ENCODE peak calls at places on chromosomes 6 and 20, in six cellular contexts. Q is pancreas, Z is fibroblast of pulmonary artery, U is uterus, S is fibroblast of lung, R is coronary artery. M is an unnamed sample.

GRCh38 chr20:39986231-39986904 is 702.7 kb downstream of the MAFB start:
- DNase-seq in Z (peak), R (peak), U (peak), S (peak), Q (peak), M (no peak)

GRCh38 chr20:56845546-56846081 is 216.5 kb downstream of the TFAP2C start:
- DNase-seq in R (no peak), S (no peak), U (no peak), Z (no peak), Q (no peak), M (no peak)

GRCh38 chr20:44572551-44573500 is 9.6 kb upstream of the PKIG start:
- DNase-seq in S (peak), R (no peak), Z (peak), U (peak), Q (no peak), M (no peak)

GRCh38 chr6:97669191-97669651 is 386.2 kb upstream of the MMS22L start:
- DNase-seq in U (no peak), R (no peak), Z (no peak), Q (no peak), S (peak), M (peak)

GRCh38 chr6:72002415-72002814 is 116.1 kb downstream of the RIMS1 start:
- DNase-seq in U (no peak), Z (no peak), Q (no peak), R (no peak), S (no peak), M (no peak)

GRCh38 chr6:31775184-31775583 is 1.9 kb downstream of the VWA7 start:
- DNase-seq in S (no peak), U (no peak), R (no peak), Q (no peak), Z (no peak), M (no peak)

GRCh38 chr6:166515072-166515810 is 71.2 kb downstream of the RAMACL start:
- DNase-seq in Q (peak), R (no peak), Z (peak), U (no peak), S (peak), M (peak)

GRCh38 chr20:53608456-53609413 is 15.1 kb upstream of the ZNF217 start:
- DNase-seq in U (no peak), R (no peak), S (no peak), Q (peak), Z (no peak), M (no peak)

GRCh38 chr6:156102129-156102528 is 646.5 kb upstream of the NOX3 start:
- DNase-seq in U (no peak), Q (no peak), Z (peak), R (no peak), S (peak), M (no peak)

GRCh38 chr6:135265278-135265677 is 84.2 kb downstream of the MYB start:
- DNase-seq in S (no peak), U (no peak), Z (no peak), Q (no peak), R (no peak), M (no peak)

GRCh38 chr20:50385733-50386640 is 124.2 kb upstream of the PTPN1 start:
- DNase-seq in R (no peak), S (peak), Z (no peak), U (no peak), Q (no peak), M (no peak)

GRCh38 chr6:26118999-26119398 is 31.8 kb downstream of the HFE start:
- DNase-seq in S (no peak), Z (peak), Q (no peak), U (no peak), R (no peak), M (no peak)

GRCh38 chr6:127855542-127856159 is 45.2 kb downstream of the THEMIS start:
- DNase-seq in S (peak), Q (peak), U (no peak), R (no peak), Z (peak), M (no peak)

GRCh38 chr6:139473731-139474130 is 99.3 kb upstream of the CITED2 start:
- DNase-seq in S (peak), U (no peak), R (no peak), Z (no peak), Q (no peak), M (no peak)

GRCh38 chr6:39029156-39030011 is 19.2 kb upstream of the GLP1R start:
- DNase-seq in R (no peak), U (no peak), Q (peak), Z (peak), S (no peak), M (no peak)

GRCh38 chr6:112207131-112207530 is 47.2 kb downstream of the LAMA4 start:
- DNase-seq in Q (no peak), Z (no peak), R (no peak), S (no peak), U (no peak), M (no peak)

GRCh38 chr6:107122748-107123147 is 7.4 kb upstream of the BEND3 start:
- DNase-seq in R (no peak), U (no peak), S (no peak), Q (no peak), Z (no peak), M (no peak)

GRCh38 chr6:3584611-3585010 is 127.8 kb upstream of the SLC22A23 start:
- DNase-seq in S (no peak), U (no peak), Z (peak), Q (no peak), R (no peak), M (no peak)

GRCh38 chr6:166333172-166333995 is 9.0 kb downstream of the SFT2D1 start:
- DNase-seq in Q (no peak), S (no peak), R (no peak), Z (no peak), U (no peak), M (no peak)

GRCh38 chr6:6583836-6584235 is 4.7 kb upstream of the LY86 start:
- DNase-seq in R (no peak), S (no peak), Z (no peak), U (no peak), Q (no peak), M (no peak)

GRCh38 chr20:50475879-50476292 is 34.3 kb upstream of the PTPN1 start:
- DNase-seq in Q (no peak), R (no peak), U (no peak), S (peak), Z (peak), M (no peak)

GRCh38 chr6:44257007-44257752 is at the start of gene SLC35B2:
- DNase-seq in Z (peak), R (no peak), Q (peak), U (peak), S (peak), M (peak)

GRCh38 chr6:144134737-144135136 is 15.6 kb upstream of the STX11 start:
- DNase-seq in Z (no peak), R (no peak), Q (no peak), U (no peak), S (peak), M (no peak)

GRCh38 chr20:5608104-5608447 is 142.1 kb upstream of the SHLD1 start:
- DNase-seq in U (no peak), S (no peak), Q (no peak), Z (no peak), R (no peak), M (no peak)

GRCh38 chr6:52513896-52514295 is 63.0 kb downstream of the TRAM2 start:
- DNase-seq in S (no peak), Z (no peak), U (no peak), R (no peak), Q (no peak), M (no peak)

GRCh38 chr6:24974182-24975171 is 38.7 kb upstream of the RIPOR2 start:
- DNase-seq in U (no peak), R (no peak), S (no peak), Q (no peak), Z (no peak), M (no peak)

GRCh38 chr6:113486172-113486571 is 371.0 kb upstream of the MARCKS start:
- DNase-seq in U (no peak), Q (no peak), Z (no peak), R (no peak), S (no peak), M (no peak)

GRCh38 chr20:32908334-32909292 is 49.9 kb downstream of the EFCAB8 start:
- DNase-seq in Z (no peak), S (no peak), R (no peak), Q (no peak), U (no peak), M (no peak)

GRCh38 chr6:25122622-25123237 is 156.4 kb upstream of the CARMIL1 start:
- DNase-seq in Z (no peak), S (no peak), U (no peak), R (no peak), Q (no peak), M (no peak)

GRCh38 chr6:44126320-44127149 is 717 bp downstream of the MRPL14 start:
- DNase-seq in U (peak), S (peak), R (no peak), Q (peak), Z (peak), M (peak)

GRCh38 chr6:53845290-53846073 is 50.7 kb downstream of the LRRC1 start:
- DNase-seq in R (no peak), Z (no peak), S (no peak), U (no peak), Q (no peak), M (no peak)

GRCh38 chr6:107991939-107992560 is 34.0 kb upstream of the SEC63 start:
- DNase-seq in S (no peak), R (no peak), U (no peak), Q (no peak), Z (no peak), M (no peak)

GRCh38 chr6:129555206-129555832 is 154.7 kb downstream of the ARHGAP18 start:
- DNase-seq in Q (no peak), R (no peak), S (peak), U (no peak), Z (peak), M (no peak)

GRCh38 chr6:19322691-19323470 is 514.3 kb upstream of the ID4 start:
- DNase-seq in S (no peak), U (no peak), Q (no peak), Z (peak), R (no peak), M (no peak)
- TF ChIP-seq CTCF in S (peak), U (no peak), Q (no peak), Z (peak), R (no peak), M (no peak)

DNA sequence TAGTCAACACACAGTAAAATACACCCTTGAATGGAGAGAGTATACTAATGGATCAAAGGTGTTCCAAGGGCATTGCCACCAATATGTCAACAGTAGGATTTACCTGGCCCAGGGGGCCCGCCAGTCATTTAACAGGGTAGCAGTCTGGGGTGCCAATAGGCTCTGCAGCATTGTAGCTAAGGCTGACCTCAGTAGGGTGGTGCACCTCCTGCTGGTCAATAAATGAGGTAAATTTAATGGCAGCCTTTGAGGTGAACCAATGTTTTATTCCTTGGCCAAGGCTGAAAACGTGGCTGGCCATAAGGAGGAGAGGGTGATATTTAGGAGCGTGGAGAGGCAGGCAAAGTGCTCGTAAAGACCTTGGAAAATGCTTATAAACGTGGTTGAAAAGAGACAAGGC is 147.2 kb downstream of the RPS12 start:
- DNase-seq in R (no peak), S (no peak), U (no peak), Q (no peak), Z (no peak), M (no peak)
- TF ChIP-seq CTCF in R (no peak), S (no peak), U (no peak), Q (no peak), Z (peak), M (no peak)

GRCh38 chr6:151428336-151428735 is 23.6 kb downstream of the RMND1 start:
- DNase-seq in Z (no peak), R (no peak), U (no peak), Q (no peak), S (no peak), M (no peak)

GRCh38 chr6:151432650-151433049 is 19.3 kb downstream of the RMND1 start:
- DNase-seq in Q (no peak), Z (no peak), S (no peak), U (no peak), R (no peak), M (no peak)

GRCh38 chr6:151434369-151434768 is 17.6 kb downstream of the RMND1 start:
- DNase-seq in S (no peak), R (no peak), Q (no peak), U (no peak), Z (no peak), M (no peak)

GRCh38 chr6:151431336-151431735 is 20.6 kb downstream of the RMND1 start:
- DNase-seq in R (no peak), Z (no peak), Q (no peak), S (no peak), U (no peak), M (no peak)

GRCh38 chr6:151430886-151431285 is 21.0 kb downstream of the RMND1 start:
- DNase-seq in R (no peak), Z (no peak), S (no peak), Q (no peak), U (no peak), M (no peak)
- TF ChIP-seq CTCF in R (no peak), Z (peak), S (no peak), Q (no peak), U (no peak), M (no peak)

GRCh38 chr6:162728177-162728571 is 400 bp downstream of the PACRG start:
- DNase-seq in Q (no peak), Z (no peak), R (no peak), U (peak), S (no peak), M (no peak)
- TF ChIP-seq CTCF in Q (no peak), Z (no peak), R (no peak), U (no peak), S (no peak), M (no peak)

GRCh38 chr20:19624221-19624620 is 133.8 kb upstream of the RIN2 start:
- DNase-seq in U (no peak), S (no peak), Q (no peak), Z (no peak), R (no peak), M (no peak)

GRCh38 chr20:19631410-19631809 is 126.6 kb upstream of the RIN2 start:
- DNase-seq in R (no peak), U (no peak), Z (no peak), S (peak), Q (peak), M (no peak)

GRCh38 chr20:19626896-19627295 is 131.2 kb upstream of the RIN2 start:
- DNase-seq in R (no peak), S (no peak), Q (no peak), Z (peak), U (no peak), M (no peak)

GRCh38 chr20:19625416-19625815 is 132.6 kb upstream of the RIN2 start:
- DNase-seq in S (no peak), Q (no peak), Z (no peak), U (no peak), R (no peak), M (no peak)

DNA sequence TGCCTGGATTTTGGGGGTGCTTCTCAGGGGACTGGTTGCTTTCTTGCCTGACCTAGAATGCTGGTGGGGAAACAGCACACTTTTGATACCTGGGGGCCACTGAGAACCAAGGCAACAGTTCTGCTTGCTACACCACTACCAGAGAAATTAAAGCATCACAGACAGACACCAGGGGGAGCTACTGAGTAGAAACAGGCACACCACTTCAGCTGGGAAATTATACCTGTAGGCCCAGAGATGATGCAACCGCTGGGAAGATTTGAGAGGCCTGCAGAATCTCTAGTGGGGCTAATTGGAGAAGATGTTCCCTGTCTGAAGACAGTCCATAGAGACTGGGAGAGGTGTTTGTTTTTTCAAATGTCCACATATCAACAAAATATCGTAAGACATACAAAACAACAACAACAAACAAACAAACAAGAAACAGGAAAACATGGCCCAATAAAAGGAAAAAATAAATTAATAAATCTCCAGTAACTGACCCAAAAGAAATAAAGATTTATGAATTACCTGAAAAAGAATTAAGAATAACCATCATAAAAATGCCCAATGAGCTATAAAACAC is 129.4 kb upstream of the RIN2 start:
- DNase-seq in Z (peak), Q (peak), U (no peak), R (no peak), S (peak), M (no peak)
- TF ChIP-seq CTCF in Z (peak), Q (peak), U (peak), R (no peak), S (peak), M (no peak)